ENCODE peak calls at places on chromosomes 6 and 20, in seven cellular contexts. One of them, this sample, is unnamed.

GRCh38 chr20:63497946-63498935 is 642 bp downstream of the EEF1A2 start:
- DNase-seq in NCI-H1092 treated with DMSO at 0.1 percent for 48 hours: peak
- DNase-seq in stomach: peak
- DNase-seq in stimulated activated CD8-positive, alpha-beta memory T cell treated with anti-CD3 and anti-CD28 coated beads, Interleukin-4, amount 100 ng/mL, for 1 hour: no peak
- DNase-seq in activated T-helper 2 cell treated with anti-CD3 and anti-CD28 coated beads, Interferon-gamma antibody, Interleukin-2, Interleukin-4, amounts not matched to agents 10 μg/mL and 5 μg/mL and 100 μg/mL, durations not matched to agents 14 hours and 24 hours and 36 hours: no peak
- DNase-seq in lower lobe of right lung: no peak
- DNase-seq in NCI-H2081: no peak
- DNase-seq in this sample: no peak

GRCh38 chr20:19893356-19893755 is 123.8 kb upstream of the NAA20 start:
- DNase-seq in activated T-helper 2 cell treated with anti-CD3 and anti-CD28 coated beads, Interferon-gamma antibody, Interleukin-2, Interleukin-4, amounts not matched to agents 10 μg/mL and 5 μg/mL and 100 μg/mL, durations not matched to agents 14 hours and 24 hours and 36 hours: no peak
- DNase-seq in stomach: no peak
- DNase-seq in lower lobe of right lung: no peak
- DNase-seq in stimulated activated CD8-positive, alpha-beta memory T cell treated with anti-CD3 and anti-CD28 coated beads, Interleukin-4, amount 100 ng/mL, for 1 hour: no peak
- DNase-seq in NCI-H1092 treated with DMSO at 0.1 percent for 48 hours: no peak
- DNase-seq in NCI-H2081: no peak
- DNase-seq in this sample: no peak

GRCh38 chr6:43714311-43715055 is 26.9 kb upstream of the MRPS18A start:
- DNase-seq in lower lobe of right lung: no peak
- DNase-seq in stomach: no peak
- DNase-seq in stimulated activated CD8-positive, alpha-beta memory T cell treated with anti-CD3 and anti-CD28 coated beads, Interleukin-4, amount 100 ng/mL, for 1 hour: no peak
- DNase-seq in NCI-H1092 treated with DMSO at 0.1 percent for 48 hours: no peak
- DNase-seq in NCI-H2081: no peak
- DNase-seq in activated T-helper 2 cell treated with anti-CD3 and anti-CD28 coated beads, Interferon-gamma antibody, Interleukin-2, Interleukin-4, amounts not matched to agents 10 μg/mL and 5 μg/mL and 100 μg/mL, durations not matched to agents 14 hours and 24 hours and 36 hours: no peak
- DNase-seq in this sample: peak

GRCh38 chr6:44738652-44739141 is 351.2 kb downstream of the CDC5L start:
- DNase-seq in lower lobe of right lung: no peak
- DNase-seq in NCI-H1092 treated with DMSO at 0.1 percent for 48 hours: no peak
- DNase-seq in activated T-helper 2 cell treated with anti-CD3 and anti-CD28 coated beads, Interferon-gamma antibody, Interleukin-2, Interleukin-4, amounts not matched to agents 10 μg/mL and 5 μg/mL and 100 μg/mL, durations not matched to agents 14 hours and 24 hours and 36 hours: no peak
- DNase-seq in stomach: no peak
- DNase-seq in stimulated activated CD8-positive, alpha-beta memory T cell treated with anti-CD3 and anti-CD28 coated beads, Interleukin-4, amount 100 ng/mL, for 1 hour: no peak
- DNase-seq in NCI-H2081: no peak
- DNase-seq in this sample: no peak

GRCh38 chr6:56292505-56293181 is 45.3 kb upstream of the COL21A1 start:
- DNase-seq in stomach: no peak
- DNase-seq in NCI-H2081: peak
- DNase-seq in stimulated activated CD8-positive, alpha-beta memory T cell treated with anti-CD3 and anti-CD28 coated beads, Interleukin-4, amount 100 ng/mL, for 1 hour: no peak
- DNase-seq in NCI-H1092 treated with DMSO at 0.1 percent for 48 hours: peak
- DNase-seq in activated T-helper 2 cell treated with anti-CD3 and anti-CD28 coated beads, Interferon-gamma antibody, Interleukin-2, Interleukin-4, amounts not matched to agents 10 μg/mL and 5 μg/mL and 100 μg/mL, durations not matched to agents 14 hours and 24 hours and 36 hours: no peak
- DNase-seq in lower lobe of right lung: no peak
- DNase-seq in this sample: no peak

GRCh38 chr6:10585232-10585887 is 64.2 kb downstream of the GCNT2 start:
- DNase-seq in NCI-H2081: no peak
- DNase-seq in activated T-helper 2 cell treated with anti-CD3 and anti-CD28 coated beads, Interferon-gamma antibody, Interleukin-2, Interleukin-4, amounts not matched to agents 10 μg/mL and 5 μg/mL and 100 μg/mL, durations not matched to agents 14 hours and 24 hours and 36 hours: no peak
- DNase-seq in stimulated activated CD8-positive, alpha-beta memory T cell treated with anti-CD3 and anti-CD28 coated beads, Interleukin-4, amount 100 ng/mL, for 1 hour: no peak
- DNase-seq in stomach: peak
- DNase-seq in lower lobe of right lung: no peak
- DNase-seq in NCI-H1092 treated with DMSO at 0.1 percent for 48 hours: no peak
- DNase-seq in this sample: no peak

GRCh38 chr6:64254558-64254957 is 619.0 kb downstream of the PHF3 start:
- DNase-seq in lower lobe of right lung: no peak
- DNase-seq in NCI-H1092 treated with DMSO at 0.1 percent for 48 hours: no peak
- DNase-seq in activated T-helper 2 cell treated with anti-CD3 and anti-CD28 coated beads, Interferon-gamma antibody, Interleukin-2, Interleukin-4, amounts not matched to agents 10 μg/mL and 5 μg/mL and 100 μg/mL, durations not matched to agents 14 hours and 24 hours and 36 hours: no peak
- DNase-seq in NCI-H2081: peak
- DNase-seq in stimulated activated CD8-positive, alpha-beta memory T cell treated with anti-CD3 and anti-CD28 coated beads, Interleukin-4, amount 100 ng/mL, for 1 hour: no peak
- DNase-seq in stomach: no peak
- DNase-seq in this sample: no peak

GRCh38 chr6:106469882-106470281 is 109.4 kb downstream of the CRYBG1 start:
- DNase-seq in stimulated activated CD8-positive, alpha-beta memory T cell treated with anti-CD3 and anti-CD28 coated beads, Interleukin-4, amount 100 ng/mL, for 1 hour: no peak
- DNase-seq in NCI-H1092 treated with DMSO at 0.1 percent for 48 hours: no peak
- DNase-seq in NCI-H2081: no peak
- DNase-seq in activated T-helper 2 cell treated with anti-CD3 and anti-CD28 coated beads, Interferon-gamma antibody, Interleukin-2, Interleukin-4, amounts not matched to agents 10 μg/mL and 5 μg/mL and 100 μg/mL, durations not matched to agents 14 hours and 24 hours and 36 hours: no peak
- DNase-seq in lower lobe of right lung: no peak
- DNase-seq in stomach: no peak
- DNase-seq in this sample: no peak

GRCh38 chr20:62808211-62808865 is 3.7 kb downstream of the OGFR start:
- DNase-seq in activated T-helper 2 cell treated with anti-CD3 and anti-CD28 coated beads, Interferon-gamma antibody, Interleukin-2, Interleukin-4, amounts not matched to agents 10 μg/mL and 5 μg/mL and 100 μg/mL, durations not matched to agents 14 hours and 24 hours and 36 hours: peak
- DNase-seq in NCI-H2081: peak
- DNase-seq in lower lobe of right lung: peak
- DNase-seq in stomach: peak
- DNase-seq in NCI-H1092 treated with DMSO at 0.1 percent for 48 hours: peak
- DNase-seq in stimulated activated CD8-positive, alpha-beta memory T cell treated with anti-CD3 and anti-CD28 coated beads, Interleukin-4, amount 100 ng/mL, for 1 hour: peak
- DNase-seq in this sample: no peak

GRCh38 chr6:31661867-31662723 is 1.5 kb upstream of the C6orf47 start:
- DNase-seq in NCI-H1092 treated with DMSO at 0.1 percent for 48 hours: no peak
- DNase-seq in lower lobe of right lung: no peak
- DNase-seq in activated T-helper 2 cell treated with anti-CD3 and anti-CD28 coated beads, Interferon-gamma antibody, Interleukin-2, Interleukin-4, amounts not matched to agents 10 μg/mL and 5 μg/mL and 100 μg/mL, durations not matched to agents 14 hours and 24 hours and 36 hours: no peak
- DNase-seq in NCI-H2081: no peak
- DNase-seq in stomach: no peak
- DNase-seq in stimulated activated CD8-positive, alpha-beta memory T cell treated with anti-CD3 and anti-CD28 coated beads, Interleukin-4, amount 100 ng/mL, for 1 hour: no peak
- DNase-seq in this sample: no peak

GRCh38 chr6:162713926-162714759 is 13.4 kb downstream of the PRKN start:
- DNase-seq in lower lobe of right lung: no peak
- DNase-seq in NCI-H2081: no peak
- DNase-seq in stomach: no peak
- DNase-seq in NCI-H1092 treated with DMSO at 0.1 percent for 48 hours: no peak
- DNase-seq in activated T-helper 2 cell treated with anti-CD3 and anti-CD28 coated beads, Interferon-gamma antibody, Interleukin-2, Interleukin-4, amounts not matched to agents 10 μg/mL and 5 μg/mL and 100 μg/mL, durations not matched to agents 14 hours and 24 hours and 36 hours: no peak
- DNase-seq in stimulated activated CD8-positive, alpha-beta memory T cell treated with anti-CD3 and anti-CD28 coated beads, Interleukin-4, amount 100 ng/mL, for 1 hour: no peak
- DNase-seq in this sample: no peak

GRCh38 chr6:104161960-104162669 is 697.6 kb downstream of the HACE1 start:
- DNase-seq in stimulated activated CD8-positive, alpha-beta memory T cell treated with anti-CD3 and anti-CD28 coated beads, Interleukin-4, amount 100 ng/mL, for 1 hour: no peak
- DNase-seq in activated T-helper 2 cell treated with anti-CD3 and anti-CD28 coated beads, Interferon-gamma antibody, Interleukin-2, Interleukin-4, amounts not matched to agents 10 μg/mL and 5 μg/mL and 100 μg/mL, durations not matched to agents 14 hours and 24 hours and 36 hours: no peak
- DNase-seq in lower lobe of right lung: no peak
- DNase-seq in stomach: no peak
- DNase-seq in NCI-H2081: no peak
- DNase-seq in NCI-H1092 treated with DMSO at 0.1 percent for 48 hours: no peak
- DNase-seq in this sample: no peak

GRCh38 chr6:35014786-35015185 is 125.7 kb downstream of the ANKS1A start:
- DNase-seq in NCI-H1092 treated with DMSO at 0.1 percent for 48 hours: no peak
- DNase-seq in lower lobe of right lung: no peak
- DNase-seq in stimulated activated CD8-positive, alpha-beta memory T cell treated with anti-CD3 and anti-CD28 coated beads, Interleukin-4, amount 100 ng/mL, for 1 hour: no peak
- DNase-seq in activated T-helper 2 cell treated with anti-CD3 and anti-CD28 coated beads, Interferon-gamma antibody, Interleukin-2, Interleukin-4, amounts not matched to agents 10 μg/mL and 5 μg/mL and 100 μg/mL, durations not matched to agents 14 hours and 24 hours and 36 hours: no peak
- DNase-seq in NCI-H2081: no peak
- DNase-seq in stomach: no peak
- DNase-seq in this sample: no peak

GRCh38 chr6:127833336-127833735 is 67.5 kb downstream of the THEMIS start:
- DNase-seq in lower lobe of right lung: no peak
- DNase-seq in stimulated activated CD8-positive, alpha-beta memory T cell treated with anti-CD3 and anti-CD28 coated beads, Interleukin-4, amount 100 ng/mL, for 1 hour: no peak
- DNase-seq in NCI-H2081: no peak
- DNase-seq in stomach: no peak
- DNase-seq in NCI-H1092 treated with DMSO at 0.1 percent for 48 hours: no peak
- DNase-seq in activated T-helper 2 cell treated with anti-CD3 and anti-CD28 coated beads, Interferon-gamma antibody, Interleukin-2, Interleukin-4, amounts not matched to agents 10 μg/mL and 5 μg/mL and 100 μg/mL, durations not matched to agents 14 hours and 24 hours and 36 hours: no peak
- DNase-seq in this sample: no peak

GRCh38 chr20:33433465-33433864 is 10.1 kb downstream of the SNTA1 start:
- DNase-seq in stimulated activated CD8-positive, alpha-beta memory T cell treated with anti-CD3 and anti-CD28 coated beads, Interleukin-4, amount 100 ng/mL, for 1 hour: no peak
- DNase-seq in NCI-H1092 treated with DMSO at 0.1 percent for 48 hours: no peak
- DNase-seq in activated T-helper 2 cell treated with anti-CD3 and anti-CD28 coated beads, Interferon-gamma antibody, Interleukin-2, Interleukin-4, amounts not matched to agents 10 μg/mL and 5 μg/mL and 100 μg/mL, durations not matched to agents 14 hours and 24 hours and 36 hours: no peak
- DNase-seq in lower lobe of right lung: peak
- DNase-seq in stomach: peak
- DNase-seq in NCI-H2081: no peak
- DNase-seq in this sample: no peak

GRCh38 chr6:45378324-45378926 is 691 bp upstream of the SUPT3H start:
- DNase-seq in NCI-H1092 treated with DMSO at 0.1 percent for 48 hours: no peak
- DNase-seq in stimulated activated CD8-positive, alpha-beta memory T cell treated with anti-CD3 and anti-CD28 coated beads, Interleukin-4, amount 100 ng/mL, for 1 hour: no peak
- DNase-seq in NCI-H2081: peak
- DNase-seq in activated T-helper 2 cell treated with anti-CD3 and anti-CD28 coated beads, Interferon-gamma antibody, Interleukin-2, Interleukin-4, amounts not matched to agents 10 μg/mL and 5 μg/mL and 100 μg/mL, durations not matched to agents 14 hours and 24 hours and 36 hours: no peak
- DNase-seq in lower lobe of right lung: peak
- DNase-seq in stomach: peak
- DNase-seq in this sample: no peak

GRCh38 chr6:15996030-15996429 is 132.9 kb upstream of the MYLIP start:
- DNase-seq in activated T-helper 2 cell treated with anti-CD3 and anti-CD28 coated beads, Interferon-gamma antibody, Interleukin-2, Interleukin-4, amounts not matched to agents 10 μg/mL and 5 μg/mL and 100 μg/mL, durations not matched to agents 14 hours and 24 hours and 36 hours: no peak
- DNase-seq in lower lobe of right lung: no peak
- DNase-seq in stomach: no peak
- DNase-seq in NCI-H2081: no peak
- DNase-seq in stimulated activated CD8-positive, alpha-beta memory T cell treated with anti-CD3 and anti-CD28 coated beads, Interleukin-4, amount 100 ng/mL, for 1 hour: no peak
- DNase-seq in NCI-H1092 treated with DMSO at 0.1 percent for 48 hours: no peak
- DNase-seq in this sample: no peak

GRCh38 chr6:100553243-100553642 is 88.5 kb upstream of the SIM1 start:
- DNase-seq in stimulated activated CD8-positive, alpha-beta memory T cell treated with anti-CD3 and anti-CD28 coated beads, Interleukin-4, amount 100 ng/mL, for 1 hour: no peak
- DNase-seq in lower lobe of right lung: no peak
- DNase-seq in stomach: no peak
- DNase-seq in NCI-H1092 treated with DMSO at 0.1 percent for 48 hours: peak
- DNase-seq in NCI-H2081: peak
- DNase-seq in activated T-helper 2 cell treated with anti-CD3 and anti-CD28 coated beads, Interferon-gamma antibody, Interleukin-2, Interleukin-4, amounts not matched to agents 10 μg/mL and 5 μg/mL and 100 μg/mL, durations not matched to agents 14 hours and 24 hours and 36 hours: no peak
- DNase-seq in this sample: no peak

GRCh38 chr20:41052742-41053419 is 24.3 kb downstream of the TOP1 start:
- DNase-seq in NCI-H1092 treated with DMSO at 0.1 percent for 48 hours: no peak
- DNase-seq in activated T-helper 2 cell treated with anti-CD3 and anti-CD28 coated beads, Interferon-gamma antibody, Interleukin-2, Interleukin-4, amounts not matched to agents 10 μg/mL and 5 μg/mL and 100 μg/mL, durations not matched to agents 14 hours and 24 hours and 36 hours: no peak
- DNase-seq in stomach: no peak
- DNase-seq in stimulated activated CD8-positive, alpha-beta memory T cell treated with anti-CD3 and anti-CD28 coated beads, Interleukin-4, amount 100 ng/mL, for 1 hour: no peak
- DNase-seq in NCI-H2081: no peak
- DNase-seq in lower lobe of right lung: no peak
- DNase-seq in this sample: no peak

GRCh38 chr6:50381106-50381415 is 331.3 kb upstream of the DEFB112 start:
- DNase-seq in stomach: no peak
- DNase-seq in NCI-H2081: no peak
- DNase-seq in stimulated activated CD8-positive, alpha-beta memory T cell treated with anti-CD3 and anti-CD28 coated beads, Interleukin-4, amount 100 ng/mL, for 1 hour: no peak
- DNase-seq in activated T-helper 2 cell treated with anti-CD3 and anti-CD28 coated beads, Interferon-gamma antibody, Interleukin-2, Interleukin-4, amounts not matched to agents 10 μg/mL and 5 μg/mL and 100 μg/mL, durations not matched to agents 14 hours and 24 hours and 36 hours: no peak
- DNase-seq in NCI-H1092 treated with DMSO at 0.1 percent for 48 hours: no peak
- DNase-seq in lower lobe of right lung: no peak
- DNase-seq in this sample: no peak

GRCh38 chr6:131116755-131117360 is 18.4 kb upstream of the AKAP7 start:
- DNase-seq in activated T-helper 2 cell treated with anti-CD3 and anti-CD28 coated beads, Interferon-gamma antibody, Interleukin-2, Interleukin-4, amounts not matched to agents 10 μg/mL and 5 μg/mL and 100 μg/mL, durations not matched to agents 14 hours and 24 hours and 36 hours: no peak
- DNase-seq in stimulated activated CD8-positive, alpha-beta memory T cell treated with anti-CD3 and anti-CD28 coated beads, Interleukin-4, amount 100 ng/mL, for 1 hour: no peak
- DNase-seq in NCI-H2081: peak
- DNase-seq in lower lobe of right lung: no peak
- DNase-seq in NCI-H1092 treated with DMSO at 0.1 percent for 48 hours: no peak
- DNase-seq in stomach: no peak
- DNase-seq in this sample: peak

GRCh38 chr6:37624606-37625574 is 72.8 kb downstream of the MDGA1 start:
- DNase-seq in NCI-H2081: peak
- DNase-seq in NCI-H1092 treated with DMSO at 0.1 percent for 48 hours: peak
- DNase-seq in stomach: peak
- DNase-seq in stimulated activated CD8-positive, alpha-beta memory T cell treated with anti-CD3 and anti-CD28 coated beads, Interleukin-4, amount 100 ng/mL, for 1 hour: no peak
- DNase-seq in activated T-helper 2 cell treated with anti-CD3 and anti-CD28 coated beads, Interferon-gamma antibody, Interleukin-2, Interleukin-4, amounts not matched to agents 10 μg/mL and 5 μg/mL and 100 μg/mL, durations not matched to agents 14 hours and 24 hours and 36 hours: no peak
- DNase-seq in lower lobe of right lung: peak
- DNase-seq in this sample: no peak

GRCh38 chr6:34414999-34415858 is 10.6 kb downstream of the RPS10 start:
- DNase-seq in lower lobe of right lung: no peak
- DNase-seq in NCI-H2081: peak
- DNase-seq in stomach: peak
- DNase-seq in NCI-H1092 treated with DMSO at 0.1 percent for 48 hours: peak
- DNase-seq in stimulated activated CD8-positive, alpha-beta memory T cell treated with anti-CD3 and anti-CD28 coated beads, Interleukin-4, amount 100 ng/mL, for 1 hour: no peak
- DNase-seq in activated T-helper 2 cell treated with anti-CD3 and anti-CD28 coated beads, Interferon-gamma antibody, Interleukin-2, Interleukin-4, amounts not matched to agents 10 μg/mL and 5 μg/mL and 100 μg/mL, durations not matched to agents 14 hours and 24 hours and 36 hours: peak
- DNase-seq in this sample: no peak

GRCh38 chr20:49717693-49718092 is 4.0 kb upstream of the B4GALT5 start:
- DNase-seq in NCI-H2081: no peak
- DNase-seq in lower lobe of right lung: no peak
- DNase-seq in stomach: no peak
- DNase-seq in activated T-helper 2 cell treated with anti-CD3 and anti-CD28 coated beads, Interferon-gamma antibody, Interleukin-2, Interleukin-4, amounts not matched to agents 10 μg/mL and 5 μg/mL and 100 μg/mL, durations not matched to agents 14 hours and 24 hours and 36 hours: no peak
- DNase-seq in NCI-H1092 treated with DMSO at 0.1 percent for 48 hours: no peak
- DNase-seq in stimulated activated CD8-positive, alpha-beta memory T cell treated with anti-CD3 and anti-CD28 coated beads, Interleukin-4, amount 100 ng/mL, for 1 hour: no peak
- DNase-seq in this sample: no peak

GRCh38 chr6:28648035-28648877 is 122.6 kb downstream of the GPX5 start:
- DNase-seq in NCI-H1092 treated with DMSO at 0.1 percent for 48 hours: peak
- DNase-seq in NCI-H2081: peak
- DNase-seq in lower lobe of right lung: no peak
- DNase-seq in stomach: no peak
- DNase-seq in activated T-helper 2 cell treated with anti-CD3 and anti-CD28 coated beads, Interferon-gamma antibody, Interleukin-2, Interleukin-4, amounts not matched to agents 10 μg/mL and 5 μg/mL and 100 μg/mL, durations not matched to agents 14 hours and 24 hours and 36 hours: peak
- DNase-seq in stimulated activated CD8-positive, alpha-beta memory T cell treated with anti-CD3 and anti-CD28 coated beads, Interleukin-4, amount 100 ng/mL, for 1 hour: no peak
- DNase-seq in this sample: peak

GRCh38 chr20:17044920-17045319 is 181.9 kb upstream of the PCSK2 start:
- DNase-seq in stimulated activated CD8-positive, alpha-beta memory T cell treated with anti-CD3 and anti-CD28 coated beads, Interleukin-4, amount 100 ng/mL, for 1 hour: no peak
- DNase-seq in NCI-H1092 treated with DMSO at 0.1 percent for 48 hours: no peak
- DNase-seq in lower lobe of right lung: no peak
- DNase-seq in stomach: no peak
- DNase-seq in NCI-H2081: no peak
- DNase-seq in activated T-helper 2 cell treated with anti-CD3 and anti-CD28 coated beads, Interferon-gamma antibody, Interleukin-2, Interleukin-4, amounts not matched to agents 10 μg/mL and 5 μg/mL and 100 μg/mL, durations not matched to agents 14 hours and 24 hours and 36 hours: no peak
- DNase-seq in this sample: no peak

GRCh38 chr6:169171951-169172350 is 81.7 kb downstream of the THBS2 start:
- DNase-seq in stimulated activated CD8-positive, alpha-beta memory T cell treated with anti-CD3 and anti-CD28 coated beads, Interleukin-4, amount 100 ng/mL, for 1 hour: no peak
- DNase-seq in NCI-H2081: no peak
- DNase-seq in lower lobe of right lung: no peak
- DNase-seq in activated T-helper 2 cell treated with anti-CD3 and anti-CD28 coated beads, Interferon-gamma antibody, Interleukin-2, Interleukin-4, amounts not matched to agents 10 μg/mL and 5 μg/mL and 100 μg/mL, durations not matched to agents 14 hours and 24 hours and 36 hours: no peak
- DNase-seq in NCI-H1092 treated with DMSO at 0.1 percent for 48 hours: no peak
- DNase-seq in stomach: no peak
- DNase-seq in this sample: no peak

GRCh38 chr20:62956387-62957135 is 4.1 kb downstream of the SLC17A9 start:
- DNase-seq in lower lobe of right lung: peak
- DNase-seq in NCI-H1092 treated with DMSO at 0.1 percent for 48 hours: no peak
- DNase-seq in stimulated activated CD8-positive, alpha-beta memory T cell treated with anti-CD3 and anti-CD28 coated beads, Interleukin-4, amount 100 ng/mL, for 1 hour: no peak
- DNase-seq in stomach: no peak
- DNase-seq in activated T-helper 2 cell treated with anti-CD3 and anti-CD28 coated beads, Interferon-gamma antibody, Interleukin-2, Interleukin-4, amounts not matched to agents 10 μg/mL and 5 μg/mL and 100 μg/mL, durations not matched to agents 14 hours and 24 hours and 36 hours: no peak
- DNase-seq in NCI-H2081: no peak
- DNase-seq in this sample: no peak

GRCh38 chr6:35044771-35045275 is 96.3 kb downstream of the TCP11 start:
- DNase-seq in lower lobe of right lung: no peak
- DNase-seq in NCI-H2081: peak
- DNase-seq in activated T-helper 2 cell treated with anti-CD3 and anti-CD28 coated beads, Interferon-gamma antibody, Interleukin-2, Interleukin-4, amounts not matched to agents 10 μg/mL and 5 μg/mL and 100 μg/mL, durations not matched to agents 14 hours and 24 hours and 36 hours: no peak
- DNase-seq in stomach: no peak
- DNase-seq in stimulated activated CD8-positive, alpha-beta memory T cell treated with anti-CD3 and anti-CD28 coated beads, Interleukin-4, amount 100 ng/mL, for 1 hour: no peak
- DNase-seq in NCI-H1092 treated with DMSO at 0.1 percent for 48 hours: peak
- DNase-seq in this sample: no peak

GRCh38 chr20:61830956-61831355 is 234.7 kb downstream of the TAF4 start:
- DNase-seq in lower lobe of right lung: peak
- DNase-seq in activated T-helper 2 cell treated with anti-CD3 and anti-CD28 coated beads, Interferon-gamma antibody, Interleukin-2, Interleukin-4, amounts not matched to agents 10 μg/mL and 5 μg/mL and 100 μg/mL, durations not matched to agents 14 hours and 24 hours and 36 hours: no peak
- DNase-seq in NCI-H1092 treated with DMSO at 0.1 percent for 48 hours: no peak
- DNase-seq in NCI-H2081: no peak
- DNase-seq in stomach: no peak
- DNase-seq in stimulated activated CD8-positive, alpha-beta memory T cell treated with anti-CD3 and anti-CD28 coated beads, Interleukin-4, amount 100 ng/mL, for 1 hour: no peak
- DNase-seq in this sample: no peak

GRCh38 chr20:49483706-49484101 is 1.2 kb upstream of the KCNB1 start:
- DNase-seq in activated T-helper 2 cell treated with anti-CD3 and anti-CD28 coated beads, Interferon-gamma antibody, Interleukin-2, Interleukin-4, amounts not matched to agents 10 μg/mL and 5 μg/mL and 100 μg/mL, durations not matched to agents 14 hours and 24 hours and 36 hours: no peak
- DNase-seq in stomach: no peak
- DNase-seq in NCI-H1092 treated with DMSO at 0.1 percent for 48 hours: no peak
- DNase-seq in lower lobe of right lung: no peak
- DNase-seq in NCI-H2081: no peak
- DNase-seq in stimulated activated CD8-positive, alpha-beta memory T cell treated with anti-CD3 and anti-CD28 coated beads, Interleukin-4, amount 100 ng/mL, for 1 hour: no peak
- DNase-seq in this sample: no peak

GRCh38 chr6:69887026-69887425 is 20.7 kb downstream of the COL19A1 start:
- DNase-seq in NCI-H2081: no peak
- DNase-seq in stomach: no peak
- DNase-seq in NCI-H1092 treated with DMSO at 0.1 percent for 48 hours: no peak
- DNase-seq in lower lobe of right lung: no peak
- DNase-seq in stimulated activated CD8-positive, alpha-beta memory T cell treated with anti-CD3 and anti-CD28 coated beads, Interleukin-4, amount 100 ng/mL, for 1 hour: no peak
- DNase-seq in activated T-helper 2 cell treated with anti-CD3 and anti-CD28 coated beads, Interferon-gamma antibody, Interleukin-2, Interleukin-4, amounts not matched to agents 10 μg/mL and 5 μg/mL and 100 μg/mL, durations not matched to agents 14 hours and 24 hours and 36 hours: no peak
- DNase-seq in this sample: no peak

GRCh38 chr6:1729133-1729751 is 119.5 kb downstream of the FOXC1 start:
- DNase-seq in stimulated activated CD8-positive, alpha-beta memory T cell treated with anti-CD3 and anti-CD28 coated beads, Interleukin-4, amount 100 ng/mL, for 1 hour: no peak
- DNase-seq in activated T-helper 2 cell treated with anti-CD3 and anti-CD28 coated beads, Interferon-gamma antibody, Interleukin-2, Interleukin-4, amounts not matched to agents 10 μg/mL and 5 μg/mL and 100 μg/mL, durations not matched to agents 14 hours and 24 hours and 36 hours: no peak
- DNase-seq in NCI-H1092 treated with DMSO at 0.1 percent for 48 hours: no peak
- DNase-seq in lower lobe of right lung: no peak
- DNase-seq in NCI-H2081: peak
- DNase-seq in stomach: no peak
- DNase-seq in this sample: no peak

This sample was measured in CMK.